ENCODE peak calls at places on chromosomes 6 and 20, in six cellular contexts. Q is RWPE1; V is CD8-positive, alpha-beta T cell; D is fibroblast of lung; X is stomach; I is fibroblast of pulmonary artery. N is an unnamed sample.

GRCh38 chr20:46438156-46438750 is 31.8 kb upstream of the ELMO2 start:
- DNase-seq in V (no peak), Q (peak), X (no peak), D (peak), I (peak), N (peak)

GRCh38 chr6:112269165-112269564 is 14.8 kb upstream of the LAMA4 start:
- DNase-seq in Q (no peak), X (no peak), I (peak), D (peak), V (no peak), N (no peak)

GRCh38 chr6:22146581-22147468 is 150.0 kb downstream of the PRL start:
- DNase-seq in Q (no peak), D (peak), X (no peak), I (peak), V (no peak), N (no peak)

GRCh38 chr6:85113934-85114582 is 335.8 kb upstream of the NT5E start:
- DNase-seq in X (no peak), V (no peak), Q (no peak), D (no peak), I (peak), N (no peak)

GRCh38 chr20:18258126-18258860 is 30.0 kb upstream of the ZNF133 start:
- DNase-seq in V (no peak), Q (no peak), I (no peak), D (no peak), X (no peak), N (no peak)

GRCh38 chr6:55670850-55671413 is 91.9 kb upstream of the HMGCLL1 start:
- DNase-seq in Q (no peak), I (no peak), X (no peak), D (no peak), V (no peak), N (no peak)

GRCh38 chr6:141105481-141105880 is 1027.2 kb upstream of the GJE1 start:
- DNase-seq in Q (no peak), I (peak), D (peak), V (no peak), X (no peak), N (peak)

GRCh38 chr6:20953019-20953418 is 418.8 kb downstream of the CDKAL1 start:
- DNase-seq in Q (no peak), D (no peak), X (no peak), I (no peak), V (no peak), N (no peak)

GRCh38 chr20:51350941-51351631 is 191.4 kb downstream of the NFATC2 start:
- DNase-seq in X (no peak), Q (no peak), V (no peak), D (peak), I (peak), N (peak)

GRCh38 chr6:11016452-11016851 is 27.7 kb downstream of the ELOVL2 start:
- DNase-seq in I (no peak), V (no peak), X (no peak), D (no peak), Q (no peak), N (no peak)

GRCh38 chr6:11012295-11012754 is 31.8 kb downstream of the ELOVL2 start:
- DNase-seq in X (no peak), V (no peak), I (no peak), D (no peak), Q (no peak), N (no peak)

GRCh38 chr6:11012976-11013375 is 31.1 kb downstream of the ELOVL2 start:
- DNase-seq in Q (no peak), I (no peak), X (no peak), V (no peak), D (no peak), N (peak)

GRCh38 chr6:11011787-11012234 is 32.3 kb downstream of the ELOVL2 start:
- DNase-seq in V (no peak), Q (peak), X (peak), D (no peak), I (peak), N (no peak)

GRCh38 chr6:11013671-11014070 is 30.4 kb downstream of the ELOVL2 start:
- DNase-seq in D (no peak), Q (no peak), I (no peak), V (no peak), X (no peak), N (no peak)
- TF ChIP-seq CTCF in D (no peak), Q (no peak), I (no peak), V (no peak), X (no peak), N (no peak)

GRCh38 chr6:117352466-117353081 is 73.2 kb downstream of the ROS1 start:
- DNase-seq in X (no peak), Q (peak), I (peak), V (no peak), D (peak), N (peak)
- TF ChIP-seq CTCF in X (no peak), Q (peak), I (peak), V (peak), D (peak), N (peak)

DNA sequence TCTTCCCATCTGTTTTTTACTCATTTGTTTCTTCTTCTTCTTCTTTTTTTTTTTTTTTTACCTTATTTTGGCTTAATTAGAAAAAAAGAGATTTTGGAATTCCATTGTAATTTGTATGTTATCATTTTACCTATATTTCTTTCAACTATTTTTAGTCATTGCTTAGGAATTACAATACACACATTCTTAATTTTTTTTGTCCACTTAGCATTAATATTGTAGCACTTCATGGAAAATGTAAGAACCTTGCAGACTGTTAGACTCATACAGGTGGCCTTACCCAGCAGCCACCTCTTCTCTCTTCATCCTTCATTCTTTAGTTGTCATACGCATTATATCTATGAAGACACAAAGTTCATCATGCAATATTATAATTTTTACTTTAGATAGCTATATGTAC is 5.8 kb upstream of the SLC18B1 start:
- DNase-seq in X (no peak), D (no peak), I (no peak), V (no peak), Q (no peak), N (no peak)
- TF ChIP-seq CTCF in X (no peak), D (no peak), I (no peak), V (no peak), Q (no peak), N (no peak)

GRCh38 chr6:116060572-116061283 is at the start of gene FRK:
- DNase-seq in V (no peak), D (no peak), X (peak), Q (peak), I (peak), N (peak)
- TF ChIP-seq CTCF in V (no peak), D (no peak), X (no peak), Q (no peak), I (peak), N (peak)

GRCh38 chr20:45221076-45221475 is at the start of gene SEMG2:
- DNase-seq in I (no peak), Q (no peak), D (no peak), V (no peak), X (no peak), N (no peak)
- TF ChIP-seq CTCF in I (no peak), Q (no peak), D (no peak), V (no peak), X (no peak), N (no peak)

GRCh38 chr20:11168026-11168425 is 494.2 kb upstream of the JAG1 start:
- DNase-seq in Q (peak), D (peak), I (peak), V (no peak), X (no peak), N (no peak)
- TF ChIP-seq CTCF in Q (no peak), D (no peak), I (no peak), V (no peak), X (no peak), N (no peak)

GRCh38 chr20:56817780-56818675 is 188.9 kb downstream of the TFAP2C start:
- DNase-seq in V (no peak), I (no peak), Q (no peak), X (no peak), D (no peak), N (no peak)
- TF ChIP-seq CTCF in V (no peak), I (no peak), Q (no peak), X (no peak), D (no peak), N (no peak)

DNA sequence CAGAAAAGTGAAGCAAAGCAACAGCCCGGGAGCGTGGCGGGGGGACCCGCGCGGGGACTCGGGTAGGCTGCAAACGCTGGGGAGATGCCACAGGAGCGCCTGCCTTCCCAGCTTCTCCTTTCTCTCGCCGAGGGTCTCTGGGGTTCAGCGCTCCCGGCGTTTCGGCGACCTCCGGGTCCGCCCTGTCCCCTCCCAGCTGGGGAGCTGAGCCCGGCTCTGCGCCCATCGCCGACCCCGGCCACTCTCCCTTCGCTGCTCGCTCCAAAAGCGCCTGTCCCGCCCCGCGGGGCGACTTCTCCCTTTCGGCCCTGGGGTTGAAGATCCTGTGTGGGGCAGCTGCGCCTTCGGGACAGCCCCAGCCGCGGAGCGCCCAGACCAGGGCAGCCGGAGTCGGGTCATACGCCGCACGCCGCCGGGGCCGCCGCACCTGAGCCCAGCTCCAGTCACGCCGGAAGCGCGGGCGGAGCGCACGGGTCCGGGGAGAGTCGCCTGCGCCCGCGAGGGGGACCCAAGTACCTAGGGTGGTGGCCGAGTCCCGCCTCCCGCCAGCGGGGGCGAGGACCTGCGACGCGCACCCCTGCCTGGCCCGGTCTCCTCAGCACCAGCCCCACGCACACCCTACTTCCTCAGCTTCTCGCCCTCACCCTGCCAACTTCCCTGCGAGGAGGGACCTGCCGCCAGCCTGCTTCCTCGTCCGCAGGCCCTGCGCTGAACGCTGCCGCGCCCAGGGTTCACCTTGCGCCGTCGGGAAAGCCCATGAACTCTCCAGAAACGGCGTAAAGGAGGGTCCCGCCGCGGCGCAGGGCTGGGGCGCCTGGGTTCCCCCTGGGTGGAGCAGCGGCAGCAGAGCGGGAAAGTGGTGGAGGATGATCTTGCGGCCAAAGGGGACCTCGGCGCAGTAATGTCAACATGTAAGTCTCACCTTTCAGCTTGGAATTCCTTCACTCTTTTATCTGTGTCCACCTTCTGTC is at the start of gene ADGRG6:
- DNase-seq in I (no peak), X (peak), Q (peak), V (peak), D (peak), N (peak)
- TF ChIP-seq CTCF in I (no peak), X (no peak), Q (peak), V (no peak), D (no peak), N (no peak)

GRCh38 chr6:118895241-118895561 is 1.2 kb downstream of the ASF1A start:
- DNase-seq in Q (no peak), I (no peak), X (no peak), D (no peak), V (no peak), N (no peak)

GRCh38 chr6:118894425-118895240 is 681 bp downstream of the ASF1A start:
- DNase-seq in I (peak), D (peak), Q (peak), V (peak), X (peak), N (peak)

GRCh38 chr6:118893882-118894424 is at the start of gene ASF1A:
- DNase-seq in V (peak), I (peak), X (peak), Q (peak), D (peak), N (peak)

GRCh38 chr6:118897386-118897785 is 3.4 kb downstream of the ASF1A start:
- DNase-seq in V (no peak), D (peak), Q (no peak), X (no peak), I (no peak), N (no peak)

GRCh38 chr6:118896339-118897136 is 2.6 kb downstream of the ASF1A start:
- DNase-seq in X (no peak), Q (peak), D (peak), I (peak), V (no peak), N (peak)
- TF ChIP-seq CTCF in X (no peak), Q (peak), D (peak), I (peak), V (peak), N (peak)

DNA sequence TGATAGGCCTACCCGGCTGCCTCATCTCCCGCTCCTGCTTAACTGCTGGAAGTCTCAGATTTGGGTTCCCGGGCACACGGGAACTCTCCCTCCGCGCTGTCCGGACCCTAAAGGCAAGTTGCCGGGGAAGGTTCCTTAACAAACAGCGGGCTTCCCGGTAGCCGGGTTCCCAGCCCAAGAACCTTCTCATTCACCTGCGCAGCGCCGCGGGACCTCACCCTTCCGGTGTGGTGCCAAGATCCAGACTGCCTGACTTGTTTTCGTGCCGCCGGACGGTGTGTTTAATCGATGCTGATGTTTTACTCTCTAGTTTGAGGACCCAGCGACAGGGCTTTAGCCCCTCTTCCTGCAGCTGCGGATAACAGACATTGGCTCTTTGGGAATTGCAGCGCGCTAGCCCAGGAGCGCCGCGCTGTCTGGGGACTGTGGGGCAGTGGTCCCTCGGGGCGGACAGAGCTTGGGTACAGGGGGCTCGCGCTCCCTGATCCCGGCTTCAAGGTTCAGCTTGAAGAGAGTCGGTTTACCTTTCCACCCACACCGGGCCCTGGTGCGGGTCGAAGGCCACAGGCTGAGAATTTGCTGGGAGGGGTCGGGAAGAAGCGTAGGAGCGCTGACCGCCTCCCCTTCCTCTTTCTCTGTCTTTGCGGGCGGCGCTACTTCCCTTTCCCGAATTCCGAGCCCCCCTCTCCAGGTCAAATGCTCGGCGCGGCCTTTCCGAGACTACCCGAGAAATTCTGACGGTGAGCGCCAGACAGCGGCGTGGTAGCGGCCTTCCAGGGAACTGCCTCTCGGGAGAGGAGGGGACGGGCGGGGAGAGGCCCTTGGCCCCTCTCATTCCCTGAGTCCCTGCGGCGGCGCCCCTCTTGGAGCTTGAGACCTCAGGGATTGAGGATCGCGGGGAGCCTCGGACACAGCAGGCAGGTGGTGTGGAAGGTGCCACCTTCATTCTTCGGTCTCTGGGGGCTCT is 17.2 kb downstream of the ABT1 start:
- DNase-seq in X (no peak), Q (no peak), I (no peak), V (no peak), D (no peak), N (no peak)
- TF ChIP-seq CTCF in X (no peak), Q (no peak), I (no peak), V (no peak), D (no peak), N (no peak)